ENCODE peak calls at places on chromosomes 3 and 15, in ten cellular contexts. D is tibial artery, U is cardiac muscle cell, L is AG10803, X is GM12878, E is colonic mucosa, F is cardiac fibroblast, H is iPS DF 6.9, B is epithelial cell of proximal tubule, A is left lung. G is an unnamed sample.

GRCh38 chr3:163936557-163936956 is 1141.7 kb downstream of the SI start:
- DNase-seq in A (no peak), F (no peak), D (no peak), B (no peak), E (no peak), U (no peak), X (no peak), L (no peak), H (no peak), G (no peak)

GRCh38 chr3:45066109-45066801 is 40.2 kb downstream of the CLEC3B start:
- DNase-seq in B (no peak), L (no peak), F (no peak), D (no peak), E (peak), U (no peak), A (no peak), X (no peak), H (no peak), G (no peak)

GRCh38 chr3:179801263-179801662 is 148.4 kb downstream of the USP13 start:
- DNase-seq in A (no peak), X (no peak), E (no peak), B (peak), L (peak), D (no peak), U (peak), H (no peak), F (peak), G (no peak)

GRCh38 chr15:73322665-73323373 is 45.9 kb downstream of the HCN4 start:
- DNase-seq in E (no peak), B (no peak), U (no peak), F (no peak), H (no peak), L (no peak), X (no peak), D (no peak), A (no peak), G (no peak)

GRCh38 chr15:34084086-34084485 is 17.6 kb downstream of the EMC7 start:
- DNase-seq in E (peak), A (no peak), L (peak), X (no peak), D (no peak), U (peak), F (no peak), B (no peak), H (no peak), G (no peak)

GRCh38 chr15:65939901-65940617 is 70.8 kb downstream of the RAB11A start:
- DNase-seq in F (peak), E (no peak), A (no peak), X (no peak), U (peak), B (peak), H (no peak), L (peak), D (no peak), G (no peak)

GRCh38 chr3:149371001-149371722 is 6.3 kb downstream of the TM4SF1 start:
- DNase-seq in A (no peak), E (no peak), D (no peak), X (no peak), U (peak), F (peak), B (no peak), L (peak), H (no peak), G (no peak)

GRCh38 chr15:68982002-68982401 is 32.5 kb upstream of the NOX5 start:
- DNase-seq in L (no peak), B (no peak), H (no peak), X (no peak), A (no peak), D (no peak), E (no peak), U (no peak), F (no peak), G (no peak)

GRCh38 chr3:5016218-5017161 is 37.3 kb downstream of the BHLHE40 start:
- DNase-seq in F (peak), D (peak), U (peak), X (no peak), L (peak), E (peak), A (no peak), B (no peak), H (no peak), G (peak)

GRCh38 chr3:80192871-80193270 is 425.1 kb upstream of the ROBO1 start:
- DNase-seq in L (no peak), A (no peak), F (peak), D (no peak), X (no peak), E (no peak), B (no peak), U (peak), H (no peak), G (no peak)

GRCh38 chr15:101250931-101251829 is 668 bp downstream of the CHSY1 start:
- DNase-seq in B (no peak), E (peak), X (no peak), H (no peak), L (no peak), D (no peak), U (peak), F (peak), A (peak), G (peak)

GRCh38 chr3:155739154-155739553 is 5.7 kb downstream of the PLCH1 start:
- DNase-seq in U (no peak), H (no peak), A (no peak), F (no peak), B (no peak), X (no peak), E (no peak), D (no peak), L (peak), G (no peak)

GRCh38 chr3:45008117-45008516 is 18.0 kb upstream of the CLEC3B start:
- DNase-seq in H (no peak), X (no peak), E (no peak), U (peak), L (peak), F (peak), D (no peak), A (no peak), B (no peak), G (no peak)

GRCh38 chr15:98983333-98983732 is 24.3 kb downstream of the PGPEP1L start:
- DNase-seq in E (peak), A (no peak), F (peak), B (peak), U (peak), L (peak), H (no peak), D (peak), X (no peak), G (no peak)

GRCh38 chr3:12345141-12345561 is 56.3 kb downstream of the PPARG start:
- DNase-seq in H (no peak), B (no peak), L (peak), D (no peak), X (no peak), E (no peak), A (no peak), U (peak), F (peak), G (no peak)

GRCh38 chr15:69096197-69096596 is 64.2 kb upstream of the GLCE start:
- DNase-seq in E (no peak), F (peak), D (no peak), A (no peak), X (no peak), B (no peak), L (no peak), H (no peak), U (no peak), G (no peak)

GRCh38 chr3:170707899-170708298 is 122.0 kb upstream of the SLC7A14 start:
- DNase-seq in F (no peak), A (no peak), U (no peak), D (no peak), L (no peak), B (no peak), H (no peak), E (no peak), X (no peak), G (no peak)

GRCh38 chr3:42369832-42370231 is 40.6 kb downstream of the LYZL4 start:
- DNase-seq in X (no peak), F (no peak), D (no peak), H (no peak), A (no peak), L (no peak), B (no peak), E (no peak), U (no peak), G (no peak)
- H3K4me3 ChIP-seq in X (no peak), F (no peak), D (no peak), H (no peak), A (no peak), L (no peak), B (no peak), E (no peak), U (no peak), G (no peak)

DNA sequence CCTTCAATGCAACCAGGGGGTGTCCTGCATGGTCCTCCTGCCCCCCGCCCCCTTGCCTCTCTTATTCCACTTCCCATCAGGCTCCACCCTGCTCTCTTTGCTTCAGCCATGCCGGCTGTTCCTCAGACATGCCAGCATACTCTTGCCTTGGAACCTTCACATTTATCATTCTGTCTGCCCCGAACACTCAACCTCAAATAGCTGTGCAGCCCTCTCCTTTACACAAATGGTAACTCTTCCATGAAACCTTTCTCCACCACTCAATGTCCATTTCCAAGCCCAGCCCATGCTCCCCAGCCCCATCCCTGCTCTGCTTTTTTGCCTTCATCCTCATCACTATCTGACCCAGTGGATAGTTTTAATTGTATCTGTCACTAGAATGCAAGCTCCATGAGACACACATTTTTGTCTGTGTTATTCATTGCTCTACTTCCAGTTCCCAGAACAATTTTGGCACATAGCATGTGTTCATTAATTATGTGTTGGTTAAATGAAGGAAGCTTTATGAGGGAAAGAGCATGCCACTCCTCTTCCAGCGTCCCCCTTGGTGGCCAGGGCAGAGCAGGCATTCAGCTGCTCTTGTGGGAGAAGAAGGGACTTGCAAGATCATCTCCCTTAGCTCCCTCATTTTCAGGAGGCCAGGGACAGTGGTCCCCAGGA is 654 bp upstream of the GALNT15 start:
- DNase-seq in B (no peak), E (no peak), X (no peak), U (no peak), L (peak), H (no peak), F (peak), A (no peak), D (no peak), G (no peak)
- H3K4me3 ChIP-seq in B (no peak), E (no peak), X (no peak), U (no peak), L (peak), H (no peak), F (no peak), A (no peak), D (peak), G (no peak)

DNA sequence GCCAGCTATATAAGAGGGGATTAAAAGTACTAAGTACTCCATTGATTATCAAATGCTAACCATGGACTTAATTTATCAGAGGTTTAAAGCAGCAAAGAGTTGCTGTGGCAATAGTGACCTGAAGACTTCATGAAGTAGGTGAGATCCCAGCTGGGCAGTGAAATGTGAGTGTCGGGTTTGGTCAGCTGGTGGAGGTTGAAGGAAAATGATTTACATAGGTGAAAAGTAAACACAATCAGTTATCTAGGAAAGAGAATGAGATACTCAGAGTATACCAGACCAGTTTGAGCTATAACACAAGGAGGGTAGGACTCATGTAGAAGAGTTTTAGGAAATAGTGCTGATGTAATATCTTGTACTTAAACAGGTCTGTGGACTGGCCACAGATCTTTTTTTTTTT is 16.5 kb upstream of the FBXO22 start:
- DNase-seq in X (no peak), L (no peak), E (no peak), A (no peak), U (no peak), H (no peak), F (no peak), B (no peak), D (no peak), G (no peak)
- H3K4me3 ChIP-seq in X (no peak), L (no peak), E (no peak), A (no peak), U (no peak), H (no peak), F (no peak), B (no peak), D (no peak), G (no peak)

DNA sequence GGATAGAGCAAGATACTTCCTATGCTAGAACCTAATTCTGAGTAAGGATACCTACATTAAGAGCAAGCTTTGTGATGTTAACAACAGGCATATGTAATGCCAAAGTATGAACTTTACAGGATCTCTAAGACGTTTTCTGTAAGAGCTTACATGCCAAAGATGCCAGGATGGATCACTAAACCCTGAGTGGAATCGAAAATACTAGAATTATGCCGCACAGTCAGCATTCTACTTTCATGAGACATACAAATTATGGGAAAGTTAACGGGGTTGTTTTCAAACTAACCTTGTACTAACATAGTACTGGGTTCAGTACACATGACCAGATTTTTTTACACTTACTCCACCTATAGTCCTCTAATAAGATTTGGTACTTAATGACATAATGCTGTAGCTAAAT is 55.1 kb downstream of the AAGAB start:
- DNase-seq in E (no peak), A (no peak), D (no peak), B (no peak), H (no peak), U (no peak), L (peak), F (no peak), X (no peak), G (no peak)
- H3K4me3 ChIP-seq in E (no peak), A (no peak), D (no peak), B (no peak), H (no peak), U (no peak), L (no peak), F (no peak), X (no peak), G (no peak)

GRCh38 chr3:196281962-196282361 is 5.6 kb downstream of the PCYT1A start:
- DNase-seq in L (no peak), A (no peak), H (no peak), E (no peak), X (no peak), U (no peak), B (no peak), D (no peak), F (no peak), G (no peak)

GRCh38 chr3:196287405-196288140 is at the start of gene PCYT1A:
- DNase-seq in U (peak), L (peak), X (peak), E (peak), D (peak), A (peak), H (peak), F (peak), B (peak), G (peak)

GRCh38 chr3:196280689-196281463 is 6.7 kb downstream of the PCYT1A start:
- DNase-seq in D (no peak), F (no peak), E (no peak), L (no peak), U (no peak), H (no peak), A (no peak), X (no peak), B (no peak), G (no peak)

GRCh38 chr3:196287066-196287404 is 491 bp downstream of the PCYT1A start:
- DNase-seq in F (peak), E (peak), D (no peak), X (no peak), A (no peak), B (no peak), H (no peak), U (peak), L (peak), G (no peak)

GRCh38 chr3:196284396-196284795 is 3.1 kb downstream of the PCYT1A start:
- DNase-seq in A (no peak), U (peak), X (no peak), B (no peak), L (no peak), F (peak), H (no peak), E (no peak), D (no peak), G (no peak)
- H3K4me3 ChIP-seq in A (no peak), U (no peak), X (peak), B (no peak), L (no peak), F (no peak), H (no peak), E (no peak), D (no peak), G (no peak)

DNA sequence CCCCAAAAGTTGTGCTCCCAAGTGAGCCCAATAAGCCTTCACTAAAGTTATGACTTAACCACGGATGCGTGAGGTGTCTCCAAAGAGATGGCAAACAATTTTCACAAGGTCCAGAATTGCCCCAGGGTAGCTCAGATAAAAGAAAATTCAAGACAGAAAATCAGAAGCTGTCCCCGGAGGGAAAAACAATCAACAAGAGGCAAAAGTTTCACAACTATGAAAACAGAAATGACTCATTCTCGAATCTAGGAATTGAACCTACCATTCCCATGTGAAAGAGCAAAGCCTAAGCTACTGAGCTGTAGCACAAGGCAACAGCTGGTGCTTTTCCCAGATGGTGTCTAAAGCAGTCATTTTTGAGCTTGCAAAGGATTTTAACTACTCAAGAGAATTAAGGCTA is 33.5 kb upstream of the MKRN3 start:
- DNase-seq in L (peak), X (no peak), F (peak), E (no peak), D (no peak), A (no peak), H (no peak), U (peak), B (peak), G (no peak)
- H3K4me3 ChIP-seq in L (no peak), X (no peak), F (no peak), E (no peak), D (no peak), A (no peak), H (no peak), U (no peak), B (no peak), G (no peak)

DNA sequence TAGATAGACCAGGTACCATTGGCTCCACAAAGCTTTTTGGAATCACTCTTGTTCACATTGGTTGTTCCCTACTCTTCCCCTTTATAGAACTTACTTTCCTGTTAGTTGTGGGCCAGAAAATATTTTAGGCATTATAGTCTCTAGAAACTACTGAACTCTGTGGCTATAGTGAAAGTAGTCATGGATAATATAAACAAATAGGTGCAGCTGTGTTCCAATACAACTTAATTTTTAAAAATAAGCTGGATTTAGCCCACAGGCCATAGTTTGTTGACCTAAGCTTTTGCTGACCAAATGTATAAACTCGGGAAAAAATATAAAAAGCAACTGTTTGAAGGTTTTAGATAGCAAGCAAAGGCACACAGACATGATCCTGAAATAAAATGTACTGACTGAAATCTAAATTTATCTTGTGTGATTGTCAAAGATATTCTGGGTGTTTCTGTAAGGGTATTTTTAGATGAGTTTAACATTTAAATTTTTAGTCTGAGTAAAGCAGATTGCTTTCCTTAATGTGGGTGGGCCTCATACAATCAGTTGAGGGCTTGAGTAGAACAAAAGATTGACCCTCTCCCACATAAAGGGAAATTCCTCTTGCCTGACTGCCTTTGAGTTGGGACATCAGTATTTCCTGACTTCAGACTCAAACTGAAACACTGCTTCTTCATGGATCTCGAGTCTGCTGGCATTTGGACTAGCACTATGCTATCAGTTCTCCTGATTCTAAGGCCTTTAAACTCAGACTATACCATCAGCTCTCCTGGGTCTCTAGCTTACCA is 13.2 kb downstream of the IQCB1 start:
- DNase-seq in B (no peak), D (no peak), U (peak), E (no peak), H (no peak), A (no peak), F (peak), X (no peak), L (no peak), G (no peak)
- H3K4me3 ChIP-seq in B (no peak), D (no peak), U (no peak), E (no peak), H (no peak), A (no peak), F (no peak), X (no peak), L (no peak), G (no peak)

GRCh38 chr15:85690546-85691226 is 104.0 kb downstream of the KLHL25 start:
- DNase-seq in D (no peak), H (no peak), U (no peak), B (no peak), E (no peak), A (no peak), F (no peak), X (peak), L (no peak), G (no peak)

GRCh38 chr15:85693277-85693676 is 101.4 kb downstream of the KLHL25 start:
- DNase-seq in U (no peak), B (no peak), D (no peak), F (no peak), X (no peak), L (no peak), A (no peak), H (no peak), E (no peak), G (no peak)

GRCh38 chr15:85692873-85693272 is 101.9 kb downstream of the KLHL25 start:
- DNase-seq in H (no peak), F (no peak), D (no peak), X (peak), U (no peak), L (no peak), B (no peak), A (no peak), E (no peak), G (peak)

GRCh38 chr15:85689729-85690128 is 105.0 kb downstream of the KLHL25 start:
- DNase-seq in U (peak), H (peak), E (no peak), D (peak), L (peak), B (no peak), F (peak), A (no peak), X (peak), G (peak)

GRCh38 chr15:85691350-85692240 is 103.1 kb downstream of the KLHL25 start:
- DNase-seq in H (no peak), F (no peak), L (no peak), D (no peak), B (no peak), E (no peak), A (no peak), U (no peak), X (peak), G (peak)
- H3K4me3 ChIP-seq in H (no peak), F (no peak), L (no peak), D (no peak), B (no peak), E (no peak), A (no peak), U (no peak), X (peak), G (peak)

GRCh38 chr3:141051641-141052569 is 758 bp downstream of the SPSB4 start:
- DNase-seq in A (no peak), L (no peak), F (peak), X (no peak), H (no peak), B (no peak), E (no peak), D (no peak), U (peak), G (no peak)
- H3K4me3 ChIP-seq in A (peak), L (peak), F (no peak), X (no peak), H (peak), B (no peak), E (peak), D (peak), U (peak), G (no peak)